ENCODE peak calls at places on chromosomes 13 and 19, in six cellular contexts. One of them, this sample, is unnamed.

GRCh38 chr19:42140125-42140754 is 8.0 kb upstream of the POU2F2 start:
- DNase-seq in astrocyte of the spinal cord: peak
- DNase-seq in cardiac muscle cell: peak
- DNase-seq in body of pancreas: peak
- DNase-seq in omental fat pad: no peak
- DNase-seq in GM23338: peak
- DNase-seq in this sample: no peak

GRCh38 chr19:53982611-53983010 is 8.8 kb upstream of the CACNG6 start:
- DNase-seq in astrocyte of the spinal cord: no peak
- DNase-seq in body of pancreas: peak
- DNase-seq in GM23338: peak
- DNase-seq in omental fat pad: no peak
- DNase-seq in cardiac muscle cell: peak
- DNase-seq in this sample: peak

GRCh38 chr19:22807061-22807835 is 23.3 kb upstream of the ZNF99 start:
- DNase-seq in body of pancreas: no peak
- DNase-seq in astrocyte of the spinal cord: no peak
- DNase-seq in cardiac muscle cell: no peak
- DNase-seq in omental fat pad: no peak
- DNase-seq in GM23338: no peak
- DNase-seq in this sample: no peak

GRCh38 chr13:113124211-113125025 is 1.8 kb downstream of the F10 start:
- DNase-seq in body of pancreas: peak
- DNase-seq in astrocyte of the spinal cord: no peak
- DNase-seq in omental fat pad: no peak
- DNase-seq in cardiac muscle cell: no peak
- DNase-seq in GM23338: no peak
- DNase-seq in this sample: no peak

GRCh38 chr13:40667622-40667978 is 1.2 kb upstream of the FOXO1 start:
- DNase-seq in cardiac muscle cell: no peak
- DNase-seq in astrocyte of the spinal cord: no peak
- DNase-seq in body of pancreas: no peak
- DNase-seq in omental fat pad: no peak
- DNase-seq in GM23338: peak
- DNase-seq in this sample: no peak

GRCh38 chr19:33447336-33448158 is 74.0 kb downstream of the CEBPG start:
- DNase-seq in omental fat pad: no peak
- DNase-seq in cardiac muscle cell: no peak
- DNase-seq in astrocyte of the spinal cord: no peak
- DNase-seq in GM23338: no peak
- DNase-seq in body of pancreas: no peak
- DNase-seq in this sample: no peak

GRCh38 chr19:5193192-5193591 is 147.4 kb downstream of the PTPRS start:
- DNase-seq in astrocyte of the spinal cord: no peak
- DNase-seq in omental fat pad: no peak
- DNase-seq in cardiac muscle cell: no peak
- DNase-seq in body of pancreas: no peak
- DNase-seq in GM23338: peak
- DNase-seq in this sample: no peak

GRCh38 chr13:32033744-32034143 is 2.2 kb downstream of the FRY start:
- DNase-seq in astrocyte of the spinal cord: no peak
- DNase-seq in cardiac muscle cell: no peak
- DNase-seq in body of pancreas: no peak
- DNase-seq in omental fat pad: no peak
- DNase-seq in GM23338: no peak
- DNase-seq in this sample: no peak

GRCh38 chr13:26759156-26759906 is 1.3 kb downstream of the GPR12 start:
- DNase-seq in body of pancreas: no peak
- DNase-seq in cardiac muscle cell: no peak
- DNase-seq in omental fat pad: no peak
- DNase-seq in GM23338: peak
- DNase-seq in astrocyte of the spinal cord: peak
- DNase-seq in this sample: no peak

GRCh38 chr13:57799624-57800023 is 168.1 kb downstream of the PCDH17 start:
- DNase-seq in body of pancreas: no peak
- DNase-seq in omental fat pad: no peak
- DNase-seq in cardiac muscle cell: no peak
- DNase-seq in GM23338: no peak
- DNase-seq in astrocyte of the spinal cord: no peak
- DNase-seq in this sample: no peak

GRCh38 chr19:50184196-50184595 is 19.2 kb upstream of the MYH14 start:
- DNase-seq in astrocyte of the spinal cord: no peak
- DNase-seq in omental fat pad: no peak
- DNase-seq in GM23338: no peak
- DNase-seq in body of pancreas: no peak
- DNase-seq in cardiac muscle cell: no peak
- DNase-seq in this sample: no peak

GRCh38 chr13:97139704-97140103 is 82.4 kb upstream of the MBNL2 start:
- DNase-seq in astrocyte of the spinal cord: no peak
- DNase-seq in cardiac muscle cell: no peak
- DNase-seq in omental fat pad: no peak
- DNase-seq in GM23338: no peak
- DNase-seq in body of pancreas: no peak
- DNase-seq in this sample: no peak

GRCh38 chr13:104357174-104357573 is 1291.0 kb upstream of the SLC10A2 start:
- DNase-seq in astrocyte of the spinal cord: peak
- DNase-seq in body of pancreas: no peak
- DNase-seq in GM23338: peak
- DNase-seq in cardiac muscle cell: peak
- DNase-seq in omental fat pad: no peak
- DNase-seq in this sample: no peak

GRCh38 chr13:64758520-64758919 is 2471.6 kb downstream of the PCDH9 start:
- DNase-seq in GM23338: peak
- DNase-seq in astrocyte of the spinal cord: peak
- DNase-seq in body of pancreas: no peak
- DNase-seq in omental fat pad: no peak
- DNase-seq in cardiac muscle cell: peak
- DNase-seq in this sample: no peak

DNA sequence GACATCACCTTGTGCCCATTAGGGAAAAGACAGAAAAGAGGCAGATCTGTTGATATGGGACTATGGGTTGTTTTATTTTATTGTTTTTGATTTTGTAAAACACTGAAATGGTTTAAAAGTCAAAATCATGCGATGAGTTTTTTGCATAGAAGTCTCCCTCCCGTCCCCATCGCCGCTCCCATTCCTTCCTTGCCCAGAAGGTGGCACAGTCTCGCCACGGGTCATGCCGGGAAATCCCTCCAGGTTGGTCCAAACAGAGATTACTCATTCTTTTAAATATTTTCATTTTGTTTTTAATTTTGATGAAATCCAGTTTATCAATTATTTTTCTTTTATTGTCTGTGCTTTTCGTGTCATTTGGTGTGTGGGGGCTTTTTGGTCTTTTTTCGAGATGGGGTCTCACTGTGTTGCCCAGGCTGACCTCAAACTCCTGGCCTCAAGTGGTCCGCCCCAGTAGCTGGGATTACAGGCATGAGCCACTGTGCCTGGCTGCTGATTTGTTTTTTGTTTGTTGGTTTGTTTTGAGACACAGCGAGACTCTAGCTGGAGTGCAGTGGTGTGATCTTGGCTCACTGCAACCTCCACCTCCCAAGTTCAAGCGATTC is 9.2 kb downstream of the PGPEP1 start:
- DNase-seq in body of pancreas: peak
- DNase-seq in GM23338: peak
- DNase-seq in astrocyte of the spinal cord: peak
- DNase-seq in cardiac muscle cell: peak
- DNase-seq in omental fat pad: peak
- DNase-seq in this sample: peak
- TF ChIP-seq CTCF in body of pancreas: peak
- TF ChIP-seq CTCF in GM23338: peak
- TF ChIP-seq CTCF in astrocyte of the spinal cord: peak
- TF ChIP-seq CTCF in cardiac muscle cell: peak
- TF ChIP-seq CTCF in omental fat pad: no peak
- TF ChIP-seq CTCF in this sample: peak

GRCh38 chr19:18776288-18776594 is 14.9 kb downstream of the COMP start:
- DNase-seq in GM23338: no peak
- DNase-seq in body of pancreas: no peak
- DNase-seq in omental fat pad: no peak
- DNase-seq in cardiac muscle cell: peak
- DNase-seq in astrocyte of the spinal cord: no peak
- DNase-seq in this sample: no peak
- TF ChIP-seq CTCF in GM23338: peak
- TF ChIP-seq CTCF in body of pancreas: no peak
- TF ChIP-seq CTCF in omental fat pad: no peak
- TF ChIP-seq CTCF in cardiac muscle cell: peak
- TF ChIP-seq CTCF in astrocyte of the spinal cord: peak
- TF ChIP-seq CTCF in this sample: no peak

DNA sequence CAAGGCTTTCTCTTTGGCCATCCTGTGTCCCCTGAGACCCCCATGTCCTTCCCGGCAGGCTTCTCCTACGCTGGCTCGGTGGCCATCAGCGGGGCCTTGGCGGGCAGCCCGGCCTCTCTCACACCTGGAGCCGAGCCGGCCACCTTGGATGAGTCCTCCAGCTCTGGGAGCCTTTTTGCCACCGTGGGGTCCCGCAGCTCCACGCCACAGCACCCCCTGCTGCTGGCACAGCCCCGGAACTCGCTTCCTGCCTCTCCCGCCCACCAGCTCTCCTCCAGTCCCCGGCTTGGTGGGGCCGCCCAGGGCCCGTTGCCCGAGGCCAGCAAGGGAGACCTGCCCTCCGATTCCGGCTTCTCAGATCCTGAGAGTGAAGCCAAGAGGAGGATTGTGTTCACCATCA is 14.2 kb downstream of the PLEKHJ1 start:
- DNase-seq in GM23338: no peak
- DNase-seq in omental fat pad: no peak
- DNase-seq in astrocyte of the spinal cord: no peak
- DNase-seq in body of pancreas: no peak
- DNase-seq in cardiac muscle cell: no peak
- DNase-seq in this sample: no peak
- TF ChIP-seq CTCF in GM23338: peak
- TF ChIP-seq CTCF in omental fat pad: no peak
- TF ChIP-seq CTCF in astrocyte of the spinal cord: peak
- TF ChIP-seq CTCF in body of pancreas: no peak
- TF ChIP-seq CTCF in cardiac muscle cell: peak
- TF ChIP-seq CTCF in this sample: no peak

GRCh38 chr19:49136771-49137171 is 17.4 kb downstream of the PPFIA3 start:
- DNase-seq in cardiac muscle cell: peak
- DNase-seq in GM23338: no peak
- DNase-seq in omental fat pad: no peak
- DNase-seq in body of pancreas: no peak
- DNase-seq in astrocyte of the spinal cord: no peak
- DNase-seq in this sample: no peak

GRCh38 chr19:49140951-49141350 is 14.2 kb downstream of the HRC start:
- DNase-seq in omental fat pad: no peak
- DNase-seq in GM23338: no peak
- DNase-seq in astrocyte of the spinal cord: no peak
- DNase-seq in cardiac muscle cell: no peak
- DNase-seq in body of pancreas: no peak
- DNase-seq in this sample: no peak

GRCh38 chr19:49133621-49134454 is 14.5 kb downstream of the PPFIA3 start:
- DNase-seq in GM23338: peak
- DNase-seq in astrocyte of the spinal cord: peak
- DNase-seq in omental fat pad: no peak
- DNase-seq in cardiac muscle cell: peak
- DNase-seq in body of pancreas: peak
- DNase-seq in this sample: peak

GRCh38 chr19:49132974-49133609 is 13.7 kb downstream of the PPFIA3 start:
- DNase-seq in GM23338: peak
- DNase-seq in cardiac muscle cell: no peak
- DNase-seq in omental fat pad: no peak
- DNase-seq in astrocyte of the spinal cord: no peak
- DNase-seq in body of pancreas: no peak
- DNase-seq in this sample: no peak

GRCh38 chr19:49135686-49136085 is 16.3 kb downstream of the PPFIA3 start:
- DNase-seq in body of pancreas: no peak
- DNase-seq in cardiac muscle cell: no peak
- DNase-seq in GM23338: no peak
- DNase-seq in astrocyte of the spinal cord: no peak
- DNase-seq in omental fat pad: no peak
- DNase-seq in this sample: no peak
- TF ChIP-seq CTCF in body of pancreas: no peak
- TF ChIP-seq CTCF in cardiac muscle cell: no peak
- TF ChIP-seq CTCF in GM23338: no peak
- TF ChIP-seq CTCF in astrocyte of the spinal cord: no peak
- TF ChIP-seq CTCF in omental fat pad: no peak
- TF ChIP-seq CTCF in this sample: no peak

GRCh38 chr19:51327066-51327985 is 14.6 kb downstream of the VSIG10L start:
- DNase-seq in astrocyte of the spinal cord: no peak
- DNase-seq in GM23338: peak
- DNase-seq in omental fat pad: no peak
- DNase-seq in cardiac muscle cell: peak
- DNase-seq in body of pancreas: peak
- DNase-seq in this sample: peak
- TF ChIP-seq CTCF in astrocyte of the spinal cord: no peak
- TF ChIP-seq CTCF in GM23338: peak
- TF ChIP-seq CTCF in omental fat pad: no peak
- TF ChIP-seq CTCF in cardiac muscle cell: peak
- TF ChIP-seq CTCF in body of pancreas: no peak
- TF ChIP-seq CTCF in this sample: peak

DNA sequence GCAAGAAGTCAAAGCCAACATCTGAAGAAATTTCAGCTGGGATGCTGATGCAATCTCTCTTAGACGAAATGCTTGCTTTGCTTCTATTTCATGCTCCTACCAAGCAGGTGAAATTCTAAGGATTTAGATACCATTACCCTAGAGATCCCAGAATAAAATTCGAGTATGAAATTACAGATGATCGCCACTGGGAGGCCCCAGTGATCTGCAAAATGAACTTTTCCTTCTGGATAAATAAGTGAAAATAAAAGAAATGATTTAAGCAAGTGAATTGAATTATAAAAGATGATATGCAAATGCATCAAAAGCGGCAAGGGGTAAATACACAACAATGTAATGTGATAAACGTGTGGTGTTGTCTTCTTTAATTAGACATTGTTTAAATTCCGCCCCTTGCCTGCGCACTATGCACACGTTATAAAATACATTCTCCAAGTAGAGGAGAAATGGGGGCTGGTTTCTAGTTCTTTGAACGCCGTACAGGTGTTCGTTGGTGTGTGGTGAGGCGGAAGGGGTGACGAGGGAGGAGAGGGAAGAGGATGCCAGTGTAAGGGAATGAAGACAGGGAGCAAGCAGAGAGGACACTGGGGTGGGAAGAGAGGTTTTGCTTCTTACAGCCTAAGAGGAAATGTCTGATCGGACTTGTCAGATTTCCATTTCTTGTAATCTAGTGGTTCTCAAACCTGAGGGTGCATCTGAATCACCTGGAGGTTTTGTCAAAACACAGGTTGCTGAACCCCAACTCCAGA is 58.0 kb downstream of the ERCC5 start:
- DNase-seq in cardiac muscle cell: peak
- DNase-seq in astrocyte of the spinal cord: peak
- DNase-seq in omental fat pad: no peak
- DNase-seq in body of pancreas: no peak
- DNase-seq in GM23338: peak
- DNase-seq in this sample: no peak
- TF ChIP-seq CTCF in cardiac muscle cell: peak
- TF ChIP-seq CTCF in astrocyte of the spinal cord: peak
- TF ChIP-seq CTCF in omental fat pad: no peak
- TF ChIP-seq CTCF in body of pancreas: peak
- TF ChIP-seq CTCF in GM23338: peak
- TF ChIP-seq CTCF in this sample: no peak

DNA sequence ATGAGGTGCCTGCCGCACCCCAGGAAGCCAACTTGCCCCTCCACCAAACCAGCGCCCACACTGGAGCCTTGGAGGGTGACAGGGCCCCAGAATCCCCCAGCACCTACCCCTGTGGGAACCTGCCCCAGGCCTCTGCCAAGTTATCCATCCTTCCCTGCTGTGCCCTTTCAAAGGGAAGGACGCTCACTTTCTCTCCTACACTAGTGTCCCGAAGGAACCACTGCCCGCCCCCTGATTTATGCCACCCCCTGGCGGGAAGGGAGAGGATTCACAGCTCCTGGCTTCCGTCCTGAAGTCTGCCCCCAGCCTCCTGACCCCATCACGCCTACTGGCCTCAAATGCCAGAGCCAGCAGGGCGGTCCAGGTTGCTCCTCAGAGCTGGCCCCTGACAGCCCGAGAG is 1.4 kb downstream of the EVI5L start:
- DNase-seq in omental fat pad: no peak
- DNase-seq in astrocyte of the spinal cord: no peak
- DNase-seq in cardiac muscle cell: peak
- DNase-seq in GM23338: peak
- DNase-seq in body of pancreas: no peak
- DNase-seq in this sample: peak
- TF ChIP-seq CTCF in omental fat pad: no peak
- TF ChIP-seq CTCF in astrocyte of the spinal cord: peak
- TF ChIP-seq CTCF in cardiac muscle cell: peak
- TF ChIP-seq CTCF in GM23338: peak
- TF ChIP-seq CTCF in body of pancreas: no peak
- TF ChIP-seq CTCF in this sample: peak